ENCODE peak calls at places on chromosomes 11 and 22, in ten cellular contexts. One of them, this sample, is unnamed.

GRCh38 chr11:45444796-45445195 is 158.7 kb upstream of the SYT13 start:
- DNase-seq in foreskin fibroblast: no peak
- DNase-seq in OCI-LY7: no peak
- DNase-seq in GM23338: no peak
- DNase-seq in epithelial cell of esophagus: peak; percentile 37
- DNase-seq in brain microvascular endothelial cell: no peak
- DNase-seq in A549: peak; percentile 11
- DNase-seq in H1: no peak
- DNase-seq in IMR-90: no peak
- DNase-seq in astrocyte of the cerebellum: no peak
- DNase-seq in this sample: no peak

GRCh38 chr11:76234704-76235232 is 28.5 kb upstream of the WNT11 start:
- DNase-seq in foreskin fibroblast: peak; percentile 47
- DNase-seq in OCI-LY7: peak; percentile 51
- DNase-seq in GM23338: no peak
- DNase-seq in epithelial cell of esophagus: no peak
- DNase-seq in brain microvascular endothelial cell: no peak
- DNase-seq in A549: peak; percentile 60
- DNase-seq in H1: no peak
- DNase-seq in IMR-90: no peak
- DNase-seq in astrocyte of the cerebellum: no peak
- DNase-seq in this sample: no peak

GRCh38 chr11:120230433-120231071 is 9.4 kb upstream of the POU2F3 start:
- DNase-seq in foreskin fibroblast: no peak
- DNase-seq in OCI-LY7: no peak
- DNase-seq in GM23338: no peak
- DNase-seq in epithelial cell of esophagus: no peak
- DNase-seq in brain microvascular endothelial cell: no peak
- DNase-seq in A549: no peak
- DNase-seq in H1: no peak
- DNase-seq in IMR-90: no peak
- DNase-seq in astrocyte of the cerebellum: no peak
- DNase-seq in this sample: no peak

GRCh38 chr22:28958611-28959010 is 75.2 kb downstream of the ZNRF3 start:
- DNase-seq in foreskin fibroblast: peak; percentile 58
- DNase-seq in OCI-LY7: no peak
- DNase-seq in GM23338: no peak
- DNase-seq in epithelial cell of esophagus: peak; percentile 72
- DNase-seq in brain microvascular endothelial cell: no peak
- DNase-seq in A549: no peak
- DNase-seq in H1: no peak
- DNase-seq in IMR-90: peak; percentile 52
- DNase-seq in astrocyte of the cerebellum: no peak
- DNase-seq in this sample: no peak

GRCh38 chr11:65791719-65792213 is 4.9 kb downstream of the OVOL1 start:
- DNase-seq in foreskin fibroblast: peak; percentile 59
- DNase-seq in OCI-LY7: peak; percentile 84
- DNase-seq in GM23338: no peak
- DNase-seq in epithelial cell of esophagus: peak; percentile 57
- DNase-seq in brain microvascular endothelial cell: no peak
- DNase-seq in A549: no peak
- DNase-seq in H1: no peak
- DNase-seq in IMR-90: no peak
- DNase-seq in astrocyte of the cerebellum: no peak
- DNase-seq in this sample: no peak

GRCh38 chr11:32244453-32244852 is 153.6 kb downstream of the RCN1 start:
- DNase-seq in foreskin fibroblast: no peak
- DNase-seq in OCI-LY7: no peak
- DNase-seq in GM23338: no peak
- DNase-seq in epithelial cell of esophagus: peak; percentile 6
- DNase-seq in brain microvascular endothelial cell: no peak
- DNase-seq in A549: no peak
- DNase-seq in H1: no peak
- DNase-seq in IMR-90: no peak
- DNase-seq in astrocyte of the cerebellum: no peak
- DNase-seq in this sample: no peak

GRCh38 chr11:134276396-134277175 is 407 bp downstream of the GLB1L3 start:
- DNase-seq in foreskin fibroblast: no peak
- DNase-seq in OCI-LY7: no peak
- DNase-seq in GM23338: peak; percentile 71
- DNase-seq in epithelial cell of esophagus: no peak
- DNase-seq in brain microvascular endothelial cell: no peak
- DNase-seq in A549: no peak
- DNase-seq in H1: no peak
- DNase-seq in IMR-90: no peak
- DNase-seq in astrocyte of the cerebellum: no peak
- DNase-seq in this sample: no peak

GRCh38 chr11:126138636-126139540 is 72.6 kb downstream of the RPUSD4 start:
- DNase-seq in foreskin fibroblast: no peak
- DNase-seq in OCI-LY7: no peak
- DNase-seq in GM23338: no peak
- DNase-seq in epithelial cell of esophagus: no peak
- DNase-seq in brain microvascular endothelial cell: no peak
- DNase-seq in A549: no peak
- DNase-seq in H1: no peak
- DNase-seq in IMR-90: no peak
- DNase-seq in astrocyte of the cerebellum: no peak
- DNase-seq in this sample: no peak

GRCh38 chr11:1761857-1762536 is 1.7 kb downstream of the CTSD start:
- DNase-seq in foreskin fibroblast: no peak
- DNase-seq in OCI-LY7: no peak
- DNase-seq in GM23338: no peak
- DNase-seq in epithelial cell of esophagus: no peak
- DNase-seq in brain microvascular endothelial cell: no peak
- DNase-seq in A549: no peak
- DNase-seq in H1: no peak
- DNase-seq in IMR-90: no peak
- DNase-seq in astrocyte of the cerebellum: no peak
- DNase-seq in this sample: no peak

GRCh38 chr22:19554834-19555404 is 30.7 kb upstream of the CLDN5 start:
- DNase-seq in foreskin fibroblast: no peak
- DNase-seq in OCI-LY7: no peak
- DNase-seq in GM23338: peak; percentile 85
- DNase-seq in epithelial cell of esophagus: peak; percentile 56
- DNase-seq in brain microvascular endothelial cell: peak; percentile 16
- DNase-seq in A549: peak; percentile 40
- DNase-seq in H1: peak; percentile 41
- DNase-seq in IMR-90: peak; percentile 35
- DNase-seq in astrocyte of the cerebellum: no peak
- DNase-seq in this sample: peak; percentile 55

DNA sequence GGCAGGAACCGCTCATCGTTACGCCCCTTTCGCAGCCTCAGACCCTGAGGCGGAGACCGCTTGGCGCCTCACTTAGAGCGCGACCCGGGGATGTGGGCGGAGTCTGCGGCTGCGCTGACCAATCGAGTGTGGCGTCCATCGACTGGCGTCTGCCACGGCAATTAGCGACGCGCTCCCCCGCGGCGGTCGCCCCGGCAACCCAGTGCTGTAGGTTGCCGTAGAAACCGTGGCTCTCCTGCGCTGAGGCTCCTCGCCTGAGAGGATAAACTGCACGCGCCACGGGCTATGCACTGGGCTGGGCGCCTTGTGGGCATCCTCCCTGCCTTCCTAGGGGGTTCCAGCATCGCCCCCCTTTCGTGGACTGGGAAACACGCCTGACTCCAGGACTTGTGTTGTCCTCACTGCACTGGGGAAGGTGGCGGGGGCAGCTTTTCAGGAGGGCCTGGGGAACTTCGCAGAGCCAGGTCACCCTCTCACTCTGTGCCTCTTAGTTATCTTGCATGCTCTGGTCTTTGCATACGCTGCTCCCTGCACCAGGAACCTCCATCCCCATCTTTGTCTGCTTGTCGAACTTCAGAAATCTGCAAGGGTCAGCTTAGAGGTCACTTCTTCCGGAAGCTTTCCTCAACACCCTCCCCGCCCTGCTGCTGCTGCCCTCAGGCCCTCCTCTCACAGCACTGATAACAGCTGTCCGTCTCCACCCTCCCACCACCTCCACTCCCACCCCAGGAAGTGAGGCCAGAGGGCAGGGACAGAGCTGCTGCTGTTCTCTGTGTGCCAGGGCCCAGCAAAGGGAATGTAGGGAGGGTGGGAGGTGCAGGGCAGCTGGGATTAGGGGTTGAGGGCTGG is 539 bp upstream of the P2RX6 start:
- DNase-seq in foreskin fibroblast: peak; percentile 90
- DNase-seq in OCI-LY7: peak; percentile 83
- DNase-seq in GM23338: peak; percentile 97
- DNase-seq in epithelial cell of esophagus: peak; percentile 77
- DNase-seq in brain microvascular endothelial cell: peak; percentile 90
- DNase-seq in A549: peak; percentile 74
- DNase-seq in H1: peak; percentile 81
- DNase-seq in IMR-90: peak; percentile 88
- DNase-seq in astrocyte of the cerebellum: peak; percentile 74
- DNase-seq in this sample: peak; percentile 94
- H3K4me3 ChIP-seq in foreskin fibroblast: peak overlapping the region; percentile 59
- H3K4me3 ChIP-seq in OCI-LY7: peak overlapping the region; percentile 68
- H3K4me3 ChIP-seq in GM23338: peak overlapping the region; percentile 78
- H3K4me3 ChIP-seq in epithelial cell of esophagus: peak overlapping the region; percentile 40
- H3K4me3 ChIP-seq in brain microvascular endothelial cell: peak overlapping the region; percentile 64
- H3K4me3 ChIP-seq in A549: peak overlapping the region; percentile 44
- H3K4me3 ChIP-seq in H1: peak overlapping the region; percentile 67
- H3K4me3 ChIP-seq in IMR-90: peak overlapping the region; percentile 52
- H3K4me3 ChIP-seq in astrocyte of the cerebellum: peak overlapping the region; percentile 53
- H3K4me3 ChIP-seq in this sample: peak overlapping the region; percentile 67

GRCh38 chr11:30329150-30329940 is 6.4 kb downstream of the ARL14EP start:
- DNase-seq in foreskin fibroblast: no peak
- DNase-seq in OCI-LY7: no peak
- DNase-seq in GM23338: no peak
- DNase-seq in epithelial cell of esophagus: peak; percentile 17
- DNase-seq in brain microvascular endothelial cell: no peak
- DNase-seq in A549: no peak
- DNase-seq in H1: no peak
- DNase-seq in IMR-90: no peak
- DNase-seq in astrocyte of the cerebellum: no peak
- DNase-seq in this sample: no peak

GRCh38 chr11:30328676-30329075 is 5.8 kb downstream of the ARL14EP start:
- DNase-seq in foreskin fibroblast: no peak
- DNase-seq in OCI-LY7: no peak
- DNase-seq in GM23338: no peak
- DNase-seq in epithelial cell of esophagus: no peak
- DNase-seq in brain microvascular endothelial cell: no peak
- DNase-seq in A549: no peak
- DNase-seq in H1: no peak
- DNase-seq in IMR-90: peak; percentile 31
- DNase-seq in astrocyte of the cerebellum: no peak
- DNase-seq in this sample: peak; percentile 63

GRCh38 chr11:30333405-30333804 is 10.5 kb downstream of the ARL14EP start:
- DNase-seq in foreskin fibroblast: peak; percentile 7
- DNase-seq in OCI-LY7: peak; percentile 31
- DNase-seq in GM23338: peak; percentile 55
- DNase-seq in epithelial cell of esophagus: peak; percentile 42
- DNase-seq in brain microvascular endothelial cell: no peak
- DNase-seq in A549: no peak
- DNase-seq in H1: no peak
- DNase-seq in IMR-90: no peak
- DNase-seq in astrocyte of the cerebellum: no peak
- DNase-seq in this sample: peak; percentile 58
- TF ChIP-seq CTCF in foreskin fibroblast: peak; percentile 51
- TF ChIP-seq CTCF in OCI-LY7: peak; percentile 80
- TF ChIP-seq CTCF in GM23338: peak; percentile 71
- TF ChIP-seq CTCF in epithelial cell of esophagus: peak; percentile 67
- TF ChIP-seq CTCF in brain microvascular endothelial cell: peak; percentile 70
- TF ChIP-seq CTCF in A549: peak; percentile 61
- TF ChIP-seq CTCF in H1: no peak
- TF ChIP-seq CTCF in IMR-90: peak; percentile 37
- TF ChIP-seq CTCF in astrocyte of the cerebellum: peak; percentile 64
- TF ChIP-seq CTCF in this sample: peak; percentile 70

DNA sequence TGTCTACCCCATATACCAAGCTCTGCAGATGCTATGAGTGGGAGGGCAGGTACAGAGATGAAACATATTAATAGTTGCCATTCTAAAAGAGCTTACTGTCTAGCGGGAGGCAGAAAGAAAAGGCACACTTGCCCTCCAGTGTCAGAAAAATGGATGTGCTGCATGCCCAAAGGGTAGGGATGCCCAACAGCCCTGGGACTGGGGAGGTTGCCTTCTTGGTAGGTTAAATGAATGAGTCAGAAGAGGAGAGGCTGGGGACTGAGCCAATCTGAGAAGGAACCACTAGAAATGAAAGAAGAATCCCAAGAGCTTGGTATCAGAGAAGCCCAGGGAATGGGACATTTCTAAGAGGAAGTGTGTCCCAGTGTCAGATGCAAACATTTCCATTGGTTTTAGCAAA is 1.2 kb downstream of the BIRC3 start:
- DNase-seq in foreskin fibroblast: no peak
- DNase-seq in OCI-LY7: peak; percentile 74
- DNase-seq in GM23338: no peak
- DNase-seq in epithelial cell of esophagus: peak; percentile 30
- DNase-seq in brain microvascular endothelial cell: no peak
- DNase-seq in A549: peak; percentile 50
- DNase-seq in H1: no peak
- DNase-seq in IMR-90: peak; percentile 48
- DNase-seq in astrocyte of the cerebellum: no peak
- DNase-seq in this sample: no peak
- H3K4me3 ChIP-seq in foreskin fibroblast: no peak overlapping the region
- H3K4me3 ChIP-seq in OCI-LY7: peak overlapping the region; percentile 91
- H3K4me3 ChIP-seq in GM23338: no peak overlapping the region
- H3K4me3 ChIP-seq in epithelial cell of esophagus: no peak overlapping the region
- H3K4me3 ChIP-seq in brain microvascular endothelial cell: no peak overlapping the region
- H3K4me3 ChIP-seq in A549: peak overlapping the region; percentile 52
- H3K4me3 ChIP-seq in H1: no peak overlapping the region
- H3K4me3 ChIP-seq in IMR-90: no peak overlapping the region
- H3K4me3 ChIP-seq in astrocyte of the cerebellum: no peak overlapping the region
- H3K4me3 ChIP-seq in this sample: peak overlapping the region; percentile 4

GRCh38 chr11:34165121-34165520 is 59.7 kb downstream of the NAT10 start:
- DNase-seq in foreskin fibroblast: no peak
- DNase-seq in OCI-LY7: no peak
- DNase-seq in GM23338: no peak
- DNase-seq in epithelial cell of esophagus: no peak
- DNase-seq in brain microvascular endothelial cell: no peak
- DNase-seq in A549: no peak
- DNase-seq in H1: no peak
- DNase-seq in IMR-90: no peak
- DNase-seq in astrocyte of the cerebellum: no peak
- DNase-seq in this sample: no peak

GRCh38 chr11:34167961-34168360 is 62.5 kb downstream of the NAT10 start:
- DNase-seq in foreskin fibroblast: no peak
- DNase-seq in OCI-LY7: no peak
- DNase-seq in GM23338: no peak
- DNase-seq in epithelial cell of esophagus: no peak
- DNase-seq in brain microvascular endothelial cell: no peak
- DNase-seq in A549: no peak
- DNase-seq in H1: no peak
- DNase-seq in IMR-90: no peak
- DNase-seq in astrocyte of the cerebellum: no peak
- DNase-seq in this sample: no peak

GRCh38 chr11:34166806-34167740 is 61.6 kb downstream of the NAT10 start:
- DNase-seq in foreskin fibroblast: no peak
- DNase-seq in OCI-LY7: no peak
- DNase-seq in GM23338: no peak
- DNase-seq in epithelial cell of esophagus: no peak
- DNase-seq in brain microvascular endothelial cell: no peak
- DNase-seq in A549: no peak
- DNase-seq in H1: no peak
- DNase-seq in IMR-90: no peak
- DNase-seq in astrocyte of the cerebellum: no peak
- DNase-seq in this sample: no peak

GRCh38 chr11:34168642-34169051 is 63.2 kb downstream of the NAT10 start:
- DNase-seq in foreskin fibroblast: no peak
- DNase-seq in OCI-LY7: no peak
- DNase-seq in GM23338: no peak
- DNase-seq in epithelial cell of esophagus: no peak
- DNase-seq in brain microvascular endothelial cell: no peak
- DNase-seq in A549: no peak
- DNase-seq in H1: no peak
- DNase-seq in IMR-90: peak; percentile 20
- DNase-seq in astrocyte of the cerebellum: no peak
- DNase-seq in this sample: peak; percentile 26

GRCh38 chr11:34165786-34166557 is 60.5 kb downstream of the NAT10 start:
- DNase-seq in foreskin fibroblast: no peak
- DNase-seq in OCI-LY7: no peak
- DNase-seq in GM23338: peak; percentile 30
- DNase-seq in epithelial cell of esophagus: peak; percentile 72
- DNase-seq in brain microvascular endothelial cell: no peak
- DNase-seq in A549: no peak
- DNase-seq in H1: no peak
- DNase-seq in IMR-90: no peak
- DNase-seq in astrocyte of the cerebellum: no peak
- DNase-seq in this sample: no peak
- TF ChIP-seq CTCF in foreskin fibroblast: no peak
- TF ChIP-seq CTCF in OCI-LY7: peak; percentile 28
- TF ChIP-seq CTCF in GM23338: peak; percentile 41
- TF ChIP-seq CTCF in epithelial cell of esophagus: no peak
- TF ChIP-seq CTCF in brain microvascular endothelial cell: peak; percentile 23
- TF ChIP-seq CTCF in A549: peak; percentile 5
- TF ChIP-seq CTCF in H1: no peak
- TF ChIP-seq CTCF in IMR-90: no peak
- TF ChIP-seq CTCF in astrocyte of the cerebellum: peak; percentile 7
- TF ChIP-seq CTCF in this sample: peak; percentile 14

This sample was measured in choroid plexus epithelial cell.